ENCODE peak calls at places on chromosomes 13 and 19, in nine cellular contexts. S, Z, C, A, R, H, O, B and D are unnamed samples. For H3K4me1 and H3K36me3, the result is how much of the 10 kb centered on the place peaks cover.

GRCh38 chr13:24725379-24725778 is 38.6 kb upstream of the RNF17 start:
- DNase-seq in A (no peak), C (no peak), Z (no peak), O (no peak), B (no peak), H (no peak), R (no peak), S (no peak), D (no peak)

GRCh38 chr13:35474551-35474950 is 1.9 kb downstream of the MAB21L1 start:
- DNase-seq in H (no peak), A (peak), O (no peak), Z (no peak), R (no peak), B (no peak), S (no peak), C (no peak), D (no peak)

GRCh38 chr13:57969961-57970360 is 338.4 kb downstream of the PCDH17 start:
- DNase-seq in H (no peak), R (peak), Z (no peak), S (no peak), C (no peak), A (no peak), B (no peak), O (no peak), D (no peak)

GRCh38 chr13:48631441-48631840 is 22.3 kb upstream of the CYSLTR2 start:
- DNase-seq in H (no peak), S (no peak), Z (no peak), O (no peak), R (peak), A (no peak), C (no peak), B (no peak), D (no peak)

GRCh38 chr13:97574926-97575325 is 141.0 kb downstream of the RAP2A start:
- DNase-seq in R (peak), S (no peak), C (no peak), O (no peak), B (peak), Z (no peak), A (peak), H (peak), D (no peak)

GRCh38 chr13:48585456-48585840 is 52.6 kb upstream of the RCBTB2 start:
- DNase-seq in S (no peak), O (no peak), C (no peak), H (no peak), Z (no peak), A (peak), B (no peak), R (peak), D (no peak)

GRCh38 chr13:93861818-93862217 is 617.7 kb downstream of the DCT start:
- DNase-seq in A (no peak), S (no peak), B (peak), R (peak), C (no peak), O (no peak), H (peak), Z (peak), D (no peak)

GRCh38 chr13:42893346-42893745 is 98.7 kb downstream of the EPSTI1 start:
- DNase-seq in C (peak), A (no peak), S (no peak), O (no peak), B (peak), Z (no peak), H (peak), R (peak), D (no peak)

GRCh38 chr13:49183672-49184315 is 36.3 kb upstream of the MLNR start:
- DNase-seq in R (peak), B (no peak), H (no peak), Z (no peak), O (no peak), A (no peak), S (no peak), C (no peak), D (no peak)

GRCh38 chr19:35848919-35849505 is 3.3 kb downstream of the NPHS1 start:
- DNase-seq in Z (no peak), H (no peak), O (no peak), B (no peak), A (no peak), S (no peak), C (no peak), R (no peak), D (no peak)

GRCh38 chr19:398719-399118 is 10.2 kb downstream of the C2CD4C start:
- DNase-seq in B (no peak), O (no peak), R (no peak), A (no peak), S (no peak), H (no peak), Z (no peak), C (no peak), D (no peak)

GRCh38 chr13:91078093-91078679 is 269.3 kb upstream of the MIR17HG start:
- DNase-seq in Z (no peak), R (peak), C (no peak), O (no peak), B (peak), H (no peak), S (no peak), A (peak), D (no peak)

GRCh38 chr13:30907167-30907761 is 1.2 kb downstream of the MEDAG start:
- DNase-seq in H (no peak), C (no peak), R (peak), S (peak), B (peak), O (no peak), Z (no peak), A (no peak), D (no peak)

GRCh38 chr13:44474122-44474910 is 100.7 kb downstream of the SERP2 start:
- DNase-seq in A (peak), Z (no peak), H (no peak), S (no peak), C (no peak), O (no peak), R (peak), B (peak), D (no peak)

GRCh38 chr19:10565028-10565566 is 713 bp downstream of the KRI1 start:
- DNase-seq in C (no peak), B (peak), O (no peak), S (peak), H (no peak), A (peak), R (peak), Z (no peak), D (peak)

GRCh38 chr13:80116107-80116506 is 224.8 kb downstream of the SPRY2 start:
- DNase-seq in S (no peak), B (peak), A (no peak), R (peak), O (no peak), Z (no peak), H (no peak), C (no peak), D (no peak)

GRCh38 chr13:108903613-108904012 is 274.2 kb downstream of the MYO16 start:
- DNase-seq in R (no peak), H (no peak), O (no peak), B (no peak), Z (no peak), S (no peak), A (no peak), C (no peak), D (no peak)

GRCh38 chr13:98986226-98986846 is 8.5 kb upstream of the DOCK9 start:
- DNase-seq in R (no peak), A (no peak), S (no peak), Z (no peak), O (no peak), C (no peak), H (no peak), B (no peak), D (no peak)

GRCh38 chr19:28424662-28425430 is 788.1 kb downstream of the UQCRFS1 start:
- DNase-seq in H (no peak), A (no peak), B (no peak), R (peak), C (no peak), Z (no peak), O (no peak), S (no peak), D (no peak)

GRCh38 chr13:112172641-112173171 is 105.8 kb downstream of the SOX1 start:
- DNase-seq in B (no peak), H (no peak), R (no peak), Z (no peak), A (no peak), O (no peak), S (no peak), C (no peak), D (no peak)

GRCh38 chr19:47097396-47098217 is 16.0 kb downstream of the ZC3H4 start:
- DNase-seq in C (peak), H (no peak), S (peak), R (peak), B (no peak), A (no peak), O (peak), Z (peak), D (no peak)

GRCh38 chr13:101618440-101619187 is 166.1 kb downstream of the ITGBL1 start:
- DNase-seq in B (no peak), R (no peak), H (no peak), A (no peak), O (no peak), C (no peak), Z (no peak), S (no peak), D (no peak)

GRCh38 chr19:31285744-31286143 is 63.5 kb downstream of the TSHZ3 start:
- DNase-seq in Z (no peak), H (no peak), A (no peak), B (peak), S (no peak), R (peak), O (peak), C (no peak), D (no peak)

GRCh38 chr13:30241537-30241936 is 65.8 kb downstream of the KATNAL1 start:
- DNase-seq in R (no peak), B (no peak), H (no peak), S (no peak), Z (no peak), C (peak), O (no peak), A (no peak), D (no peak)

GRCh38 chr19:4064551-4065260 is 2.0 kb downstream of the ZBTB7A start:
- DNase-seq in R (peak), S (no peak), Z (peak), A (peak), O (peak), H (peak), B (no peak), C (peak), D (peak)

GRCh38 chr13:113968463-113969310 is 5.2 kb downstream of the C13orf46 start:
- DNase-seq in Z (peak), A (no peak), H (no peak), C (no peak), S (no peak), B (no peak), R (no peak), O (peak), D (no peak)

GRCh38 chr19:33297401-33298145 is 4.8 kb downstream of the CEBPA start:
- DNase-seq in B (no peak), R (no peak), Z (no peak), H (no peak), C (no peak), O (peak), A (no peak), S (no peak), D (no peak)

GRCh38 chr19:46180701-46181385 is 32.8 kb downstream of the IGFL2 start:
- DNase-seq in Z (no peak), A (no peak), O (no peak), C (no peak), S (peak), H (peak), R (peak), B (no peak), D (no peak)

GRCh38 chr13:73274147-73274546 is 215.3 kb downstream of the KLF5 start:
- DNase-seq in S (no peak), B (no peak), Z (no peak), A (no peak), O (no peak), H (no peak), R (peak), C (no peak), D (no peak)

GRCh38 chr19:15456871-15457700 is 7.3 kb downstream of the RASAL3 start:
- DNase-seq in H (no peak), Z (no peak), S (no peak), R (no peak), A (peak), B (no peak), C (no peak), O (no peak), D (no peak)

GRCh38 chr13:113319371-113319770 is 22.3 kb downstream of the LAMP1 start:
- DNase-seq in Z (no peak), H (no peak), S (no peak), C (no peak), O (no peak), A (no peak), R (no peak), B (no peak), D (no peak)

GRCh38 chr13:105513448-105513847 is 1022.0 kb downstream of the EFNB2 start:
- DNase-seq in S (no peak), R (no peak), H (no peak), C (no peak), O (no peak), Z (no peak), A (no peak), B (no peak), D (no peak)

GRCh38 chr19:58513213-58513693 is 1.5 kb upstream of the SLC27A5 start:
- DNase-seq in C (no peak), H (no peak), S (no peak), A (no peak), R (no peak), O (no peak), Z (no peak), B (no peak), D (no peak)

GRCh38 chr19:45852145-45852750 is 10.7 kb downstream of the SYMPK start:
- DNase-seq in S (no peak), R (peak), Z (no peak), H (no peak), B (no peak), C (no peak), O (peak), A (no peak), D (no peak)

GRCh38 chr13:34577051-34577450 is 365.0 kb upstream of the NBEA start:
- DNase-seq in A (no peak), R (peak), O (no peak), C (no peak), Z (no peak), B (peak), S (no peak), H (no peak), D (no peak)

GRCh38 chr19:43570174-43570791 is 5.0 kb downstream of the XRCC1 start:
- DNase-seq in H (no peak), O (no peak), B (no peak), C (no peak), Z (no peak), A (peak), R (no peak), S (no peak), D (no peak)

GRCh38 chr19:18392417-18392816 is 5.0 kb downstream of the LRRC25 start:
- DNase-seq in A (no peak), C (no peak), O (peak), R (peak), Z (peak), B (no peak), H (no peak), S (peak), D (no peak)

GRCh38 chr19:6519289-6519688 is 11.5 kb upstream of the TNFSF9 start:
- DNase-seq in H (no peak), S (no peak), Z (no peak), A (no peak), R (peak), O (no peak), B (no peak), C (no peak), D (no peak)

GRCh38 chr19:50551713-50552187 is 16.5 kb downstream of the LRRC4B start:
- DNase-seq in H (no peak), O (no peak), Z (no peak), A (peak), S (no peak), C (no peak), B (no peak), R (no peak), D (no peak)

GRCh38 chr19:50549059-50549926 is 18.9 kb downstream of the LRRC4B start:
- DNase-seq in B (no peak), Z (no peak), C (no peak), O (no peak), H (no peak), A (no peak), R (no peak), S (no peak), D (no peak)

GRCh38 chr19:50551034-50551712 is 17.1 kb downstream of the LRRC4B start:
- DNase-seq in H (no peak), B (no peak), Z (no peak), R (no peak), C (no peak), A (no peak), O (no peak), S (no peak), D (no peak)

GRCh38 chr19:50549927-50550593 is 18.2 kb downstream of the LRRC4B start:
- DNase-seq in Z (no peak), C (no peak), B (no peak), H (no peak), R (no peak), O (no peak), S (no peak), A (no peak), D (no peak)

GRCh38 chr19:50550594-50550966 is 17.7 kb downstream of the LRRC4B start:
- DNase-seq in S (no peak), R (no peak), O (no peak), C (no peak), H (no peak), Z (no peak), B (no peak), A (no peak), D (no peak)
- H3K4me1 ChIP-seq in S (under half), R (under half), O (under half), C (under half), H (under half), Z (under half), B (under half), A (under half), D (under half)

GRCh38 chr19:23099966-23100365 is 16.9 kb upstream of the ZNF730 start:
- DNase-seq in H (no peak), O (no peak), S (no peak), R (no peak), B (no peak), C (no peak), Z (no peak), A (no peak), D (no peak)

GRCh38 chr19:23101241-23101640 is 15.6 kb upstream of the ZNF730 start:
- DNase-seq in R (peak), S (no peak), C (no peak), H (no peak), B (no peak), A (no peak), Z (no peak), O (no peak), D (no peak)

GRCh38 chr19:23098286-23098685 is 18.5 kb upstream of the ZNF730 start:
- DNase-seq in S (no peak), R (no peak), O (no peak), Z (no peak), A (no peak), B (no peak), C (no peak), H (no peak), D (no peak)

GRCh38 chr19:23095406-23095805 is 21.4 kb upstream of the ZNF730 start:
- DNase-seq in B (no peak), Z (no peak), S (no peak), A (no peak), O (no peak), R (no peak), C (no peak), H (no peak), D (no peak)

GRCh38 chr19:23098988-23099387 is 17.8 kb upstream of the ZNF730 start:
- DNase-seq in R (peak), O (no peak), B (no peak), Z (no peak), A (no peak), H (no peak), S (no peak), C (no peak), D (no peak)
- H3K4me3 ChIP-seq in R (no peak), O (no peak), B (no peak), Z (no peak), A (no peak), H (no peak), S (no peak), C (no peak), D (no peak)

GRCh38 chr19:54319049-54319448 is 6.1 kb upstream of the LILRA5 start:
- DNase-seq in B (no peak), H (no peak), S (peak), R (no peak), A (no peak), O (no peak), Z (no peak), C (no peak), D (no peak)
- H3K36me3 ChIP-seq in B (under half), H (under half), S (under half), R (under half), A (under half), O (under half), Z (under half), C (under half), D (under half)

GRCh38 chr13:75770164-75771145 is 134.3 kb downstream of the LMO7 start:
- DNase-seq in O (no peak), Z (no peak), B (peak), A (no peak), H (no peak), C (no peak), R (peak), S (no peak), D (no peak)
- H3K4me1 ChIP-seq in O (under half), Z (under half), B (under half), A (under half), H (under half), C (half or more), R (under half), S (under half), D (under half)